ENCODE peak calls at places on chromosomes 5 and 9, in seven cellular contexts. Q is GM19239, D is cardiac septum, C is glutamatergic neuron, J is head of caudate nucleus, P is osteocyte, H is adrenal gland. Z is an unnamed sample.

GRCh38 chr5:142520885-142521284 is 165.0 kb downstream of the FGF1 start:
- DNase-seq in Q (no peak), D (no peak), C (no peak), J (no peak), P (no peak), H (no peak), Z (no peak)

GRCh38 chr5:128885649-128886255 is 79.5 kb upstream of the SLC27A6 start:
- DNase-seq in Q (no peak), D (no peak), C (no peak), J (no peak), P (no peak), H (no peak), Z (no peak)

GRCh38 chr9:12503606-12504122 is 189.5 kb upstream of the TYRP1 start:
- DNase-seq in Q (no peak), D (no peak), C (no peak), J (no peak), P (no peak), H (no peak), Z (no peak)

GRCh38 chr5:107809201-107810034 is 138.7 kb upstream of the EFNA5 start:
- DNase-seq in Q (no peak), D (no peak), C (no peak), J (no peak), P (no peak), H (no peak), Z (no peak)

GRCh38 chr5:179927834-179928233 is 20.1 kb upstream of the TBC1D9B start:
- DNase-seq in Q (no peak), D (no peak), C (no peak), J (peak), P (no peak), H (no peak), Z (no peak)

GRCh38 chr9:13800776-13801175 is 513.2 kb downstream of the NFIB start:
- DNase-seq in Q (no peak), D (no peak), C (no peak), J (peak), P (no peak), H (no peak), Z (no peak)

GRCh38 chr9:127773245-127773644 is 5.2 kb downstream of the SH2D3C start:
- DNase-seq in Q (no peak), D (no peak), C (no peak), J (no peak), P (no peak), H (no peak), Z (no peak)

GRCh38 chr9:71115448-71115975 is 5.9 kb downstream of the TRPM3 start:
- DNase-seq in Q (no peak), D (no peak), C (no peak), J (no peak), P (no peak), H (no peak), Z (peak)

GRCh38 chr9:27303219-27303618 is 6.3 kb upstream of the EQTN start:
- DNase-seq in Q (no peak), D (no peak), C (no peak), J (no peak), P (no peak), H (peak), Z (no peak)

GRCh38 chr5:147860641-147861025 is 17.9 kb upstream of the SCGB3A2 start:
- DNase-seq in Q (no peak), D (no peak), C (no peak), J (no peak), P (no peak), H (no peak), Z (no peak)

GRCh38 chr5:150438873-150439546 is 10.5 kb downstream of the RPS14 start:
- DNase-seq in Q (no peak), D (no peak), C (peak), J (no peak), P (no peak), H (peak), Z (no peak)

GRCh38 chr5:56585973-56586740 is 229.2 kb upstream of the MAP3K1 start:
- DNase-seq in Q (no peak), D (no peak), C (no peak), J (no peak), P (no peak), H (peak), Z (peak)

GRCh38 chr5:96381526-96381925 is 51.5 kb downstream of the PCSK1 start:
- DNase-seq in Q (no peak), D (no peak), C (no peak), J (no peak), P (no peak), H (no peak), Z (no peak)

GRCh38 chr5:14693070-14693469 is 28.6 kb downstream of the OTULIN start:
- DNase-seq in Q (no peak), D (no peak), C (no peak), J (no peak), P (no peak), H (no peak), Z (no peak)

GRCh38 chr5:178331491-178331981 is 98.9 kb upstream of the PHYKPL start:
- DNase-seq in Q (no peak), D (no peak), C (no peak), J (peak), P (no peak), H (peak), Z (peak)

GRCh38 chr5:35067985-35068384 is 20.2 kb upstream of the AGXT2 start:
- DNase-seq in Q (no peak), D (no peak), C (no peak), J (no peak), P (no peak), H (no peak), Z (no peak)

GRCh38 chr5:1725641-1726468 is 73.8 kb downstream of the MRPL36 start:
- DNase-seq in Q (no peak), D (peak), C (no peak), J (peak), P (peak), H (peak), Z (no peak)

GRCh38 chr5:127186657-127187056 is 103.9 kb upstream of the MEGF10 start:
- DNase-seq in Q (no peak), D (no peak), C (no peak), J (no peak), P (no peak), H (no peak), Z (no peak)

GRCh38 chr5:97943036-97943435 is 760.0 kb upstream of the RIOK2 start:
- DNase-seq in Q (no peak), D (no peak), C (no peak), J (no peak), P (no peak), H (no peak), Z (no peak)

GRCh38 chr9:36991516-36992134 is 42.4 kb downstream of the PAX5 start:
- DNase-seq in Q (no peak), D (no peak), C (peak), J (no peak), P (no peak), H (no peak), Z (no peak)

GRCh38 chr5:181120311-181120710 is 10.7 kb downstream of the OR2V1 start:
- DNase-seq in Q (no peak), D (no peak), C (no peak), J (no peak), P (peak), H (no peak), Z (no peak)

GRCh38 chr9:94554439-94555331 is at the start of gene PCAT7:
- DNase-seq in Q (no peak), D (no peak), C (peak), J (peak), P (peak), H (peak), Z (no peak)

GRCh38 chr9:86768020-86768419 is 179.3 kb downstream of the GAS1 start:
- DNase-seq in Q (no peak), D (no peak), C (no peak), J (no peak), P (no peak), H (no peak), Z (no peak)

GRCh38 chr9:78031271-78031825 is at the start of gene GNAQ:
- DNase-seq in Q (no peak), D (no peak), C (peak), J (peak), P (no peak), H (peak), Z (no peak)

GRCh38 chr9:13181652-13182051 is 97.8 kb downstream of the MPDZ start:
- DNase-seq in Q (no peak), D (no peak), C (no peak), J (no peak), P (no peak), H (no peak), Z (no peak)

GRCh38 chr9:21070171-21070571 is 7.6 kb downstream of the IFNB1 start:
- DNase-seq in Q (no peak), D (no peak), C (no peak), J (peak), P (no peak), H (peak), Z (peak)

GRCh38 chr9:137619240-137620090 is 660 bp downstream of the EHMT1 start:
- DNase-seq in Q (no peak), D (no peak), C (no peak), J (peak), P (no peak), H (peak), Z (no peak)

GRCh38 chr5:102663771-102664530 is 91.2 kb upstream of the PAM start:
- DNase-seq in Q (no peak), D (no peak), C (no peak), J (no peak), P (no peak), H (peak), Z (no peak)

GRCh38 chr5:141597394-141597793 is 21.4 kb downstream of the DIAPH1 start:
- DNase-seq in Q (no peak), D (no peak), C (no peak), J (no peak), P (no peak), H (no peak), Z (no peak)

GRCh38 chr9:81396528-81396927 is 292.8 kb downstream of the TLE1 start:
- DNase-seq in Q (no peak), D (no peak), C (no peak), J (no peak), P (no peak), H (no peak), Z (no peak)

GRCh38 chr5:93582677-93583524 is at the start of gene NR2F1:
- DNase-seq in Q (no peak), D (no peak), C (peak), J (peak), P (peak), H (peak), Z (peak)

GRCh38 chr5:82593481-82593880 is 315.3 kb upstream of the RPS23 start:
- DNase-seq in Q (no peak), D (no peak), C (no peak), J (no peak), P (no peak), H (no peak), Z (no peak)

GRCh38 chr5:134892282-134892681 is 12.6 kb upstream of the PCBD2 start:
- DNase-seq in Q (no peak), D (no peak), C (no peak), J (no peak), P (no peak), H (no peak), Z (no peak)

GRCh38 chr5:179795049-179795862 is 1.5 kb downstream of the LTC4S start:
- DNase-seq in Q (no peak), D (no peak), C (no peak), J (no peak), P (no peak), H (peak), Z (peak)

Z was measured in Ammon's horn.